ENCODE peak calls at places on chromosomes 1 and 21, in four cellular contexts. One of them, this sample, is unnamed.

GRCh38 chr1:77544845-77545244 is 137.6 kb downstream of the ZZZ3 start:
- DNase-seq in CD8-positive, alpha-beta T cell: no peak
- DNase-seq in esophagus squamous epithelium: no peak
- DNase-seq in dorsolateral prefrontal cortex: no peak
- DNase-seq in this sample: no peak

GRCh38 chr1:118148034-118148433 is 37.0 kb downstream of the SPAG17 start:
- DNase-seq in CD8-positive, alpha-beta T cell: no peak
- DNase-seq in dorsolateral prefrontal cortex: no peak
- DNase-seq in esophagus squamous epithelium: no peak
- DNase-seq in this sample: no peak

GRCh38 chr1:91133240-91133639 is 111.4 kb upstream of the ZNF644 start:
- DNase-seq in dorsolateral prefrontal cortex: no peak
- DNase-seq in CD8-positive, alpha-beta T cell: no peak
- DNase-seq in esophagus squamous epithelium: no peak
- DNase-seq in this sample: no peak

GRCh38 chr1:173798078-173798477 is 26.4 kb upstream of the DARS2 start:
- DNase-seq in CD8-positive, alpha-beta T cell: no peak
- DNase-seq in dorsolateral prefrontal cortex: no peak
- DNase-seq in esophagus squamous epithelium: no peak
- DNase-seq in this sample: no peak

GRCh38 chr1:27322569-27323116 is 680 bp downstream of the TMEM222 start:
- DNase-seq in esophagus squamous epithelium: no peak
- DNase-seq in CD8-positive, alpha-beta T cell: no peak
- DNase-seq in dorsolateral prefrontal cortex: no peak
- DNase-seq in this sample: peak; percentile 28

GRCh38 chr1:230632273-230632873 is 9.9 kb upstream of the COG2 start:
- DNase-seq in CD8-positive, alpha-beta T cell: no peak
- DNase-seq in esophagus squamous epithelium: no peak
- DNase-seq in dorsolateral prefrontal cortex: no peak
- DNase-seq in this sample: no peak

GRCh38 chr21:43865471-43866181 is 603 bp downstream of the AGPAT3 start:
- DNase-seq in esophagus squamous epithelium: no peak
- DNase-seq in dorsolateral prefrontal cortex: peak; percentile 69
- DNase-seq in CD8-positive, alpha-beta T cell: peak; percentile 47
- DNase-seq in this sample: peak; percentile 32

GRCh38 chr1:107110346-107110745 is 30.5 kb upstream of the NTNG1 start:
- DNase-seq in dorsolateral prefrontal cortex: no peak
- DNase-seq in esophagus squamous epithelium: no peak
- DNase-seq in CD8-positive, alpha-beta T cell: no peak
- DNase-seq in this sample: no peak

GRCh38 chr1:73943270-73943669 is 254.7 kb downstream of the LRRIQ3 start:
- DNase-seq in dorsolateral prefrontal cortex: no peak
- DNase-seq in esophagus squamous epithelium: no peak
- DNase-seq in CD8-positive, alpha-beta T cell: no peak
- DNase-seq in this sample: no peak

GRCh38 chr1:38152351-38153082 is 105.9 kb upstream of the POU3F1 start:
- DNase-seq in CD8-positive, alpha-beta T cell: no peak
- DNase-seq in dorsolateral prefrontal cortex: no peak
- DNase-seq in esophagus squamous epithelium: no peak
- DNase-seq in this sample: peak; percentile 13

GRCh38 chr1:14888374-14888773 is 265.2 kb upstream of the TMEM51 start:
- DNase-seq in dorsolateral prefrontal cortex: no peak
- DNase-seq in esophagus squamous epithelium: no peak
- DNase-seq in CD8-positive, alpha-beta T cell: no peak
- DNase-seq in this sample: no peak

GRCh38 chr1:65722461-65722860 is 70.2 kb upstream of the PDE4B start:
- DNase-seq in CD8-positive, alpha-beta T cell: no peak
- DNase-seq in dorsolateral prefrontal cortex: no peak
- DNase-seq in esophagus squamous epithelium: no peak
- DNase-seq in this sample: no peak

GRCh38 chr1:8984990-8985389 is 39.3 kb downstream of the CA6 start:
- DNase-seq in CD8-positive, alpha-beta T cell: no peak
- DNase-seq in dorsolateral prefrontal cortex: no peak
- DNase-seq in esophagus squamous epithelium: no peak
- DNase-seq in this sample: no peak

GRCh38 chr1:216826629-216827028 is 103.4 kb upstream of the ESRRG start:
- DNase-seq in esophagus squamous epithelium: no peak
- DNase-seq in dorsolateral prefrontal cortex: no peak
- DNase-seq in CD8-positive, alpha-beta T cell: no peak
- DNase-seq in this sample: no peak

GRCh38 chr1:180241716-180242544 is 11.9 kb downstream of the LHX4 start:
- DNase-seq in CD8-positive, alpha-beta T cell: no peak
- DNase-seq in esophagus squamous epithelium: no peak
- DNase-seq in dorsolateral prefrontal cortex: no peak
- DNase-seq in this sample: no peak

GRCh38 chr1:7500381-7501258 is 270.5 kb upstream of the VAMP3 start:
- DNase-seq in CD8-positive, alpha-beta T cell: no peak
- DNase-seq in esophagus squamous epithelium: no peak
- DNase-seq in dorsolateral prefrontal cortex: no peak
- DNase-seq in this sample: no peak

GRCh38 chr1:34847094-34847493 is 12.5 kb downstream of the SMIM12 start:
- DNase-seq in CD8-positive, alpha-beta T cell: no peak
- DNase-seq in esophagus squamous epithelium: no peak
- DNase-seq in dorsolateral prefrontal cortex: no peak
- DNase-seq in this sample: no peak

GRCh38 chr1:34851431-34852105 is 8.0 kb downstream of the SMIM12 start:
- DNase-seq in CD8-positive, alpha-beta T cell: no peak
- DNase-seq in esophagus squamous epithelium: no peak
- DNase-seq in dorsolateral prefrontal cortex: no peak
- DNase-seq in this sample: no peak

GRCh38 chr1:34852677-34853217 is 6.8 kb downstream of the SMIM12 start:
- DNase-seq in CD8-positive, alpha-beta T cell: peak; percentile 87
- DNase-seq in dorsolateral prefrontal cortex: peak; percentile 90
- DNase-seq in esophagus squamous epithelium: peak; percentile 52
- DNase-seq in this sample: peak; percentile 95

GRCh38 chr1:34846265-34846664 is 13.3 kb downstream of the SMIM12 start:
- DNase-seq in esophagus squamous epithelium: no peak
- DNase-seq in dorsolateral prefrontal cortex: no peak
- DNase-seq in CD8-positive, alpha-beta T cell: no peak
- DNase-seq in this sample: no peak

DNA sequence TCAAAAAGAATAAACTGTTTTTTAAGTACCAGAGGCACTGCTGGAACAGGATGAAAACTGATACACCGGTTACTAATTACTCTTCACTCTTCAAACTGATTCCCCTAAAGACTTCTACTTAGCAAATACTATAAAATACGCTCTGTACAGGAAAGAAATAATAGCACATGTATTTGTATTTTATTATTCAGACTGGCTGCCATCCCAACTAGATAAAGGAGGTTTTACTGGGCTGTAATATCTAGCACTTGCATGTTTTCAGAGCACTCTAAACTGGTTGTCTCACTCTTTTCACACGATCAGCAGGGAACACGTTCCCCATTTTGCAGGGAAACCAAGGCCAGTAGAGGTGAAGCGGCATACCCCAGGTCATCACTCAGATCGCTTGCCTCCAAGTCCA is 9.2 kb downstream of the SMIM12 start:
- DNase-seq in CD8-positive, alpha-beta T cell: no peak
- DNase-seq in esophagus squamous epithelium: no peak
- DNase-seq in dorsolateral prefrontal cortex: no peak
- DNase-seq in this sample: no peak
- H3K27ac ChIP-seq in CD8-positive, alpha-beta T cell: no peak overlapping the region
- H3K27ac ChIP-seq in esophagus squamous epithelium: peak overlapping the region; percentile 75
- H3K27ac ChIP-seq in dorsolateral prefrontal cortex: peak overlapping the region; percentile 63
- H3K27ac ChIP-seq in this sample: no peak overlapping the region

GRCh38 chr1:46530791-46531409 is 20.5 kb downstream of the KNCN start:
- DNase-seq in esophagus squamous epithelium: no peak
- DNase-seq in dorsolateral prefrontal cortex: no peak
- DNase-seq in CD8-positive, alpha-beta T cell: no peak
- DNase-seq in this sample: no peak

GRCh38 chr1:46532095-46532494 is 19.4 kb downstream of the KNCN start:
- DNase-seq in CD8-positive, alpha-beta T cell: no peak
- DNase-seq in esophagus squamous epithelium: no peak
- DNase-seq in dorsolateral prefrontal cortex: no peak
- DNase-seq in this sample: no peak

GRCh38 chr1:46535063-46535462 is 16.4 kb downstream of the KNCN start:
- DNase-seq in CD8-positive, alpha-beta T cell: no peak
- DNase-seq in dorsolateral prefrontal cortex: no peak
- DNase-seq in esophagus squamous epithelium: no peak
- DNase-seq in this sample: no peak

GRCh38 chr1:46532498-46533178 is 18.8 kb downstream of the KNCN start:
- DNase-seq in CD8-positive, alpha-beta T cell: peak; percentile 77
- DNase-seq in esophagus squamous epithelium: no peak
- DNase-seq in dorsolateral prefrontal cortex: peak; percentile 80
- DNase-seq in this sample: peak; percentile 60

DNA sequence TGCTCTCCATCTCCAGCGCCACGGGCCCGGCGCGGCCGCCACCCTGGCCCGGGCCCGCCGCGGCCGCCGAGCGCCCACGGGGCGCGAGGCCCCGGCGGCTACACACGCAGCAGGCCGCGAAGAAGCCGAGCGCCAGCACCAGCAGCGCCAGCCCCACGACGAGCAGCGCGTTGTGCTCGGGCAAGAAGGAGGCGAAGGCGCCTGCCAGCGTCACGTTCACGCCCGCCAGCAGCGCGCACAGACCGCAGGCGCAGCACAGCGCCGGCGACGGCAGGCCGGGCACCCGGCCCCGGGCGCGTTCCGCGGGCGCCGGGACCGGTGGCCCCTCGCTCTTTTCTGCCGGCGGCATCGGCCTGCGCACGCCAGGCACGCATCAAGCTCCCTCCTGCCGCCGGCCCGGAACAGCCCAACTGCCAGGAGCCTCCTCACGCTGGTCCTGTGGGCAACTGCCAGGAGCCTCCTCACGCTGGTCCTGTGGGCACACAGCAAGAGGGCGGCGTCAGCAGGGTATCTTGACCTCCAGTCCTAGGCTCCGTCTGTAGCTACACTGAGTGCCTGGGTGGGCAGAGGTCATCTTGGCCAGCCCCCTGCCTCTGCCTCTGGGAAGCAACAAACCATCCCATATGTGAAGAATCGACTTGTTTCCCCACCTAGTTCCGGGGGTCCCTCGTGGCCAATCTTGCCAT is 18.1 kb downstream of the KNCN start:
- DNase-seq in dorsolateral prefrontal cortex: peak; percentile 63
- DNase-seq in esophagus squamous epithelium: no peak
- DNase-seq in CD8-positive, alpha-beta T cell: peak; percentile 55
- DNase-seq in this sample: peak; percentile 14
- H3K4me3 ChIP-seq in dorsolateral prefrontal cortex: peak overlapping the region; percentile 46
- H3K4me3 ChIP-seq in esophagus squamous epithelium: peak overlapping the region; percentile 51
- H3K4me3 ChIP-seq in CD8-positive, alpha-beta T cell: peak overlapping the region; percentile 42
- H3K4me3 ChIP-seq in this sample: no peak overlapping the region

GRCh38 chr1:212594640-212595039 is 13.9 kb upstream of the ATF3 start:
- DNase-seq in esophagus squamous epithelium: no peak
- DNase-seq in CD8-positive, alpha-beta T cell: no peak
- DNase-seq in dorsolateral prefrontal cortex: no peak
- DNase-seq in this sample: no peak
- H3K27ac ChIP-seq in esophagus squamous epithelium: no peak overlapping the region
- H3K27ac ChIP-seq in CD8-positive, alpha-beta T cell: no peak overlapping the region
- H3K27ac ChIP-seq in dorsolateral prefrontal cortex: no peak overlapping the region
- H3K27ac ChIP-seq in this sample: no peak overlapping the region

GRCh38 chr1:6000444-6001288 is 8.4 kb upstream of the NPHP4 start:
- DNase-seq in dorsolateral prefrontal cortex: peak; percentile 36
- DNase-seq in CD8-positive, alpha-beta T cell: no peak
- DNase-seq in esophagus squamous epithelium: no peak
- DNase-seq in this sample: no peak

GRCh38 chr1:6001992-6002576 is 9.9 kb upstream of the NPHP4 start:
- DNase-seq in CD8-positive, alpha-beta T cell: peak; percentile 50
- DNase-seq in esophagus squamous epithelium: no peak
- DNase-seq in dorsolateral prefrontal cortex: peak; percentile 45
- DNase-seq in this sample: no peak

GRCh38 chr1:6003568-6004411 is 11.6 kb upstream of the NPHP4 start:
- DNase-seq in esophagus squamous epithelium: no peak
- DNase-seq in CD8-positive, alpha-beta T cell: no peak
- DNase-seq in dorsolateral prefrontal cortex: peak; percentile 36
- DNase-seq in this sample: no peak

GRCh38 chr1:6004412-6005123 is 12.3 kb upstream of the NPHP4 start:
- DNase-seq in CD8-positive, alpha-beta T cell: no peak
- DNase-seq in esophagus squamous epithelium: no peak
- DNase-seq in dorsolateral prefrontal cortex: peak; percentile 15
- DNase-seq in this sample: no peak

GRCh38 chr1:6002714-6003501 is 10.7 kb upstream of the NPHP4 start:
- DNase-seq in dorsolateral prefrontal cortex: peak; percentile 28
- DNase-seq in esophagus squamous epithelium: no peak
- DNase-seq in CD8-positive, alpha-beta T cell: no peak
- DNase-seq in this sample: no peak
- H3K4me3 ChIP-seq in dorsolateral prefrontal cortex: no peak overlapping the region
- H3K4me3 ChIP-seq in esophagus squamous epithelium: no peak overlapping the region
- H3K4me3 ChIP-seq in CD8-positive, alpha-beta T cell: no peak overlapping the region
- H3K4me3 ChIP-seq in this sample: no peak overlapping the region

DNA sequence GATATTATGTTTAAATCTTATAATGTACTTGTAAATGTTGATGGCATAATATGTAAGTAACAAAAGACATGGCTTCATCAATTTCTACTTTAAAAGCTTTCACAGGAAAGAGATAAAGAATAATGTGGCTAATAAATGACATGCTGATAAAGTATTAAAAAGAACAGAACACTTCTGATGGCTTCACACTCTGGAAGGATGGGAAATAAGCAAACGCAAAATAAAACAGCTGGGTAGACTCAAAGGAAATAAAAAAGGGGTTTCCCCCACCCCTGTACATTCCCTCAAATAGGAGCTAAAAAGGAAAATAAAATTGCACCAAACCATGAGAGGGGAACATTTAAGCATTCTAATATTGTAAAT is 27.1 kb upstream of the DYRK1A start:
- DNase-seq in CD8-positive, alpha-beta T cell: no peak
- DNase-seq in esophagus squamous epithelium: no peak
- DNase-seq in dorsolateral prefrontal cortex: no peak
- DNase-seq in this sample: no peak
- H3K27ac ChIP-seq in CD8-positive, alpha-beta T cell: no peak overlapping the region
- H3K27ac ChIP-seq in esophagus squamous epithelium: peak overlapping the region; percentile 66
- H3K27ac ChIP-seq in dorsolateral prefrontal cortex: no peak overlapping the region
- H3K27ac ChIP-seq in this sample: no peak overlapping the region

This sample was measured in CD4-positive, CD25-positive, alpha-beta regulatory T cell.